ENCODE peak calls at places on chromosome 22, in seven cellular contexts. R is lower lobe of right lung; D is iPS-NIHi11; V is activated CD4-positive, alpha-beta T cell treated with anti-CD3 and anti-CD28 coated beads, Interleukin-2, amount 10 ng/mL, durations not matched to agents 7 days and 5 days; P is T-helper 9 cell; K is kidney epithelial cell; A is HFFc6. O is an unnamed sample.

GRCh38 chr22:46180370-46181137 is 30.2 kb downstream of the PPARA start:
- DNase-seq in R (no peak), D (no peak), V (no peak), P (no peak), K (no peak), A (no peak), O (no peak)

GRCh38 chr22:35742342-35743100 is 24.8 kb downstream of the APOL5 start:
- DNase-seq in R (no peak), D (no peak), V (no peak), P (no peak), K (peak), A (peak), O (peak)

GRCh38 chr22:23550049-23550650 is 29.9 kb downstream of the IGLL1 start:
- DNase-seq in R (no peak), D (no peak), V (no peak), P (no peak), K (no peak), A (no peak), O (no peak)

GRCh38 chr22:50308597-50308935 is 1.1 kb upstream of the PLXNB2 start:
- DNase-seq in R (peak), D (no peak), V (no peak), P (no peak), K (no peak), A (peak), O (peak)

GRCh38 chr22:36773935-36774334 is 2.0 kb downstream of the IFT27 start:
- DNase-seq in R (no peak), D (no peak), V (peak), P (no peak), K (no peak), A (peak), O (peak)

GRCh38 chr22:49975543-49976389 is 15.2 kb downstream of the PIM3 start:
- DNase-seq in R (peak), D (peak), V (no peak), P (no peak), K (no peak), A (no peak), O (no peak)

GRCh38 chr22:30541979-30542810 is 4.3 kb downstream of the SEC14L6 start:
- DNase-seq in R (peak), D (peak), V (no peak), P (no peak), K (no peak), A (no peak), O (no peak)

GRCh38 chr22:23047265-23047664 is 23.1 kb upstream of the GNAZ start:
- DNase-seq in R (no peak), D (no peak), V (no peak), P (no peak), K (no peak), A (no peak), O (no peak)

GRCh38 chr22:29385748-29386147 is 2.6 kb downstream of the AP1B1 start:
- DNase-seq in R (no peak), D (no peak), V (no peak), P (no peak), K (no peak), A (no peak), O (no peak)